ENCODE peak calls at places on chromosome 13, in four cellular contexts. X is K562, S is heart left ventricle, A is A549. R is an unnamed sample.

GRCh38 chr13:62357887-62358645 is 942.4 kb upstream of the PCDH20 start:
- ATAC-seq in X (no peak), S (no peak), A (peak), R (no peak)

GRCh38 chr13:63005625-63006024 is 1590.0 kb upstream of the PCDH20 start:
- ATAC-seq in X (no peak), S (no peak), A (no peak), R (no peak)

GRCh38 chr13:97000295-97000925 is 6.1 kb upstream of the OXGR1 start:
- ATAC-seq in X (no peak), S (no peak), A (no peak), R (no peak)

GRCh38 chr13:114076329-114076761 is 56.1 kb downstream of the RASA3 start:
- ATAC-seq in X (no peak), S (no peak), A (no peak), R (no peak)

GRCh38 chr13:111270765-111271164 is 49.7 kb upstream of the TEX29 start:
- ATAC-seq in X (no peak), S (no peak), A (no peak), R (no peak)

GRCh38 chr13:103812966-103813365 is 746.7 kb upstream of the SLC10A2 start:
- ATAC-seq in X (no peak), S (no peak), A (no peak), R (no peak)

GRCh38 chr13:113022391-113023216 is 53.6 kb downstream of the MCF2L start:
- ATAC-seq in X (no peak), S (peak), A (no peak), R (peak)

GRCh38 chr13:79451500-79451962 is 29.4 kb upstream of the NDFIP2 start:
- ATAC-seq in X (peak), S (no peak), A (peak), R (no peak)

GRCh38 chr13:110353339-110353977 is 46.4 kb downstream of the COL4A2 start:
- ATAC-seq in X (no peak), S (no peak), A (no peak), R (no peak)

GRCh38 chr13:77326905-77327604 is at the start of gene MYCBP2:
- ATAC-seq in X (peak), S (peak), A (peak), R (peak)

GRCh38 chr13:51978836-51979556 is 32.3 kb downstream of the ATP7B start:
- ATAC-seq in X (peak), S (peak), A (no peak), R (no peak)

GRCh38 chr13:66443926-66444325 is 786.2 kb downstream of the PCDH9 start:
- ATAC-seq in X (no peak), S (no peak), A (no peak), R (no peak)

GRCh38 chr13:59687028-59687427 is 476.7 kb downstream of the DIAPH3 start:
- ATAC-seq in X (no peak), S (no peak), A (no peak), R (no peak)

GRCh38 chr13:102913924-102914628 is 68.2 kb downstream of the ERCC5 start:
- ATAC-seq in X (no peak), S (no peak), A (no peak), R (no peak)

GRCh38 chr13:40269086-40269485 is 397.4 kb downstream of the FOXO1 start:
- ATAC-seq in X (no peak), S (peak), A (no peak), R (peak)

GRCh38 chr13:61135583-61135982 is 280.1 kb downstream of the PCDH20 start:
- ATAC-seq in X (no peak), S (no peak), A (no peak), R (no peak)

GRCh38 chr13:31901985-31902384 is 129.6 kb upstream of the FRY start:
- ATAC-seq in X (no peak), S (no peak), A (no peak), R (no peak)

GRCh38 chr13:44350775-44351504 is 22.7 kb upstream of the SERP2 start:
- ATAC-seq in X (no peak), S (no peak), A (no peak), R (no peak)

DNA sequence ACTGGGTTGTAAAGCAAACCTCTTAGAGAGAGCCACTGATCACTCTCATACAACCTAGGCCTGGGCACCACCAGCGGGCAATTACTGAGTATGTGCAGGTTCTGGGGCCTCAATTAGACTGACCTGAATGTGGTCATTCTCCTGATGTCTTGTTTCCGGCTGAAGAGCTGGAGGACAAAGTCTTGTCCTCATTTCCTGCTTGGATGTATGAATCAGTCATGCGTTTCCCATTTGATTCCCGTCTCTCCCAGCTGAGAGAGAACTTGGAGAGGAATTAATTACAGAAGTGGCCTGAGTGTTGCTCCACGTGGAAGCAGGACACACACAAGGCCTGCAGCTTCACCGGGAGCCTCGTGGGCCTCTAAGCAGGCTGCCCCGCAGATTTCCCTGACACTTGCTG is 799.3 kb upstream of the ARGLU1 start:
- ATAC-seq in X (no peak), S (no peak), A (no peak), R (no peak)
- TF ChIP-seq POLR2A in X (no peak), S (no peak), A (no peak), R (no peak)

DNA sequence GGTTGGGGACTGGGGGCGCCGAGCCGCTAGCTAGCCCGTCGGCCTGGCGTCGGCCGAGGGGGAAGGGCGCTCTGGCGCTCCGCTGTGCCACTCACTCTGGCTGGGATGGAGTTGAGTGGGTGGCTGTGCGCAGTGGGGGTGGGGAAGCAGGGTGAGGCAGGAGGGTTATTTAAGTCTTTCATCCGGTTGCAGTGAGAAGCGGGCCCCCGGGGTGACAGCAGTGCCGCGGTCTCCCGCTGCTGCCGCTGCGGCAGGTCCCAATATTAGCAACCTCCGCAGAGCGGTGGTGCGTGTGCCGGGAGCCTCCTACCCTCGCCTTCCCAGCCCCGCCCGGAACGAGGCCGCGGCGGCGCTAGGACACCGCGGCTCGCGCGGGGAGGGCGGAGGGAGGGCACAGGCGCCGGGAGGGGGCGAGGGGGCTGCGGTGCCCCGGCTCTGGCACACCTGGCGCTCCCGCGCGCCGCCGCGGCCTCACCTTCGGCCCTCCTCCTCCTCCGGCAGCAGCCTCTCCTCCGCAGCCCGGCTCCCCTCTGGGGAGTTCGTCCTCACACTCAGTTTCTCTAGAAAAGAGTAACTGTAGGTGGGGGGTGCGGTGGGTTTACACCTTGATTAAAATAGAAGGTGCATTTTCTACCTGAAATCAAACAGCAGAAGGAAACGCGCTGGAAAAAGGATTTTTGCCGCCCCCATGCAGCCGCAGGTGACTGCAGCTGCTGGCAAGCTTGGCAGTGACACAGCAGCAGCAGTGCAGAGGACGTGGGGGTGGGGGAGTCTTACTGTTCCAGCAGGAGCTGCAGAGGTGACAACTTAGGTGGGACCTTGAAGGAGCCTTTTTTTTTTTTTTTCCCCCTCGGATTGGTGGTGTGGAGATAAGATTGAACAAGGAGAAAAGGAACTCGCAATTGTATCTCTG is 4.5 kb downstream of the FGF9 start:
- ATAC-seq in X (no peak), S (peak), A (no peak), R (no peak)
- TF ChIP-seq POLR2A in X (no peak), S (no peak), A (no peak), R (no peak)

GRCh38 chr13:33869005-33869404 is 51.1 kb downstream of the RFC3 start:
- ATAC-seq in X (no peak), S (no peak), A (no peak), R (no peak)

GRCh38 chr13:33872005-33872351 is 54.0 kb downstream of the RFC3 start:
- ATAC-seq in X (no peak), S (no peak), A (no peak), R (no peak)

GRCh38 chr13:33873251-33873908 is 55.4 kb downstream of the RFC3 start:
- ATAC-seq in X (no peak), S (no peak), A (no peak), R (no peak)

GRCh38 chr13:33870046-33870668 is 52.2 kb downstream of the RFC3 start:
- ATAC-seq in X (no peak), S (no peak), A (no peak), R (no peak)

DNA sequence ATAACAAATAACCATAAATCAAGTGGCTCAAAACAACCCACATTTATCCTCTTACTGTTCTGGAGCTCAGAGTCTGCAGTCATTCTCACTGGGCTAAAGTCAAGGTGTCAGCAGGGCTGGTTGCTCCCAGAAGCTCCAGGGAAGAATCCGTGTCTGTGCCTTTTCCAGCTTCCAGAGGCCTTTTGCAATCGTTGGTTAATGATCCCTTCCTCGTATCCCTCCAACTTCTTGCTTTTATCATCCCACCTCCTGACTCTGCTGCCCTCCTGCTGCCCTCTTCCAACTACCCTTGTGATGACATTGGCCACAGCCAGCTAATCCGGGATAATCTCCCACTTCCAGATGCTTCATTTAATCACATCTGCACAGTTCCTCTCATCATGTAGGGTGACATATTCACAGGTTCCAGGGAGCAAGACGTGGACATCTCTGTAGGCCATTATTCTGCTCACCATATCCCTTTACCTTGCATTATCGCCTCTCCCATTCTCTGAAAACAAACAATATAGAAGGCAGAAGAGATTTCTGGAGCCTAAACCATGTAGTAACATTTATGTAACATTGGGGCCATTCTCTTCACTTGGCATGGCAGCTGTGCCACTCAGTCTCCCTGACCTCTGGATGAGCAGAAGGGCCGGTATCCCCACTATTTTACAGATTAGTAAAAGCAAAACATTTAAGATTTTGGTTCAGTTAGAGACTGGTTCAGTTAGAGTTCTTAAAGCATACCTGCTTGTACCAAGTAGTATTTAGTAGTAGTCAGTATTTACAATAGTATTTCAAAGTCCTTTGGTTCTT is 53.5 kb downstream of the RFC3 start:
- ATAC-seq in X (no peak), S (no peak), A (no peak), R (no peak)
- TF ChIP-seq POLR2A in X (no peak), S (no peak), A (no peak), R (no peak)

GRCh38 chr13:36057041-36057440 is 74.1 kb downstream of the DCLK1 start:
- ATAC-seq in X (no peak), S (no peak), A (no peak), R (no peak)
- TF ChIP-seq POLR2A in X (no peak), S (no peak), A (no peak), R (no peak)

GRCh38 chr13:50909605-50910482 is at the start of gene RNASEH2B:
- ATAC-seq in X (peak), S (peak), A (peak), R (peak)
- TF ChIP-seq POLR2A in X (peak), S (no peak), A (peak), R (peak)

GRCh38 chr13:38349386-38350113 is at the start of gene UFM1:
- ATAC-seq in X (peak), S (peak), A (peak), R (peak)
- TF ChIP-seq POLR2A in X (peak), S (no peak), A (peak), R (peak)